ENCODE peak calls at places on chromosomes 1 and 21, in seven cellular contexts. H, J, N, D, X, E and K are unnamed samples.

GRCh38 chr1:186155594-186155993 is 219.5 kb downstream of the TPR start:
- DNase-seq in J (peak; percentile 82), X (peak; percentile 48), E (peak; percentile 26), N (no peak), H (no peak), D (no peak), K (peak; percentile 71)

GRCh38 chr1:46065405-46065804 is 67.0 kb downstream of the PIK3R3 start:
- DNase-seq in J (no peak), D (no peak), X (no peak), H (no peak), E (no peak), N (no peak), K (peak; percentile 10)

GRCh38 chr1:235996048-235996785 is 68.7 kb downstream of the NID1 start:
- DNase-seq in J (no peak), D (no peak), N (no peak), H (peak; percentile 66), E (no peak), X (no peak), K (no peak)

GRCh38 chr1:206588492-206588891 is 23.8 kb downstream of the EIF2D start:
- DNase-seq in E (no peak), J (peak; percentile 69), X (no peak), D (no peak), H (no peak), N (no peak), K (no peak)

GRCh38 chr1:233972563-233972950 is 68.1 kb downstream of the SLC35F3 start:
- DNase-seq in N (no peak), H (no peak), E (no peak), J (no peak), X (no peak), D (no peak), K (no peak)

GRCh38 chr1:158087320-158087927 is 93.3 kb upstream of the CD1D start:
- DNase-seq in N (peak; percentile 28), X (no peak), D (no peak), H (no peak), E (peak; percentile 72), J (peak; percentile 69), K (peak; percentile 76)

GRCh38 chr1:6582370-6582769 is 2.6 kb downstream of the ZBTB48 start:
- DNase-seq in N (no peak), E (no peak), D (no peak), X (no peak), H (no peak), J (no peak), K (no peak)

GRCh38 chr1:11898831-11899467 is 27.3 kb downstream of the KIAA2013 start:
- DNase-seq in E (no peak), H (no peak), D (no peak), X (no peak), N (peak; percentile 21), J (no peak), K (no peak)

GRCh38 chr1:154534263-154534844 is 24.1 kb downstream of the UBE2Q1 start:
- DNase-seq in E (peak; percentile 23), D (no peak), N (no peak), X (no peak), H (peak; percentile 45), J (peak; percentile 27), K (no peak)

GRCh38 chr1:58812926-58813325 is 29.1 kb upstream of the JUN start:
- DNase-seq in X (no peak), D (no peak), J (no peak), H (no peak), E (no peak), N (no peak), K (no peak)

GRCh38 chr1:171611306-171611705 is 10.7 kb upstream of the MYOCOS start:
- DNase-seq in H (no peak), N (no peak), X (no peak), E (no peak), J (peak; percentile 61), D (no peak), K (no peak)

GRCh38 chr1:180268556-180269044 is 38.5 kb downstream of the LHX4 start:
- DNase-seq in D (no peak), X (no peak), E (no peak), J (no peak), H (no peak), N (no peak), K (no peak)

GRCh38 chr1:65172936-65173335 is 24.9 kb downstream of the AK4 start:
- DNase-seq in H (no peak), J (no peak), E (no peak), N (no peak), X (no peak), D (no peak), K (peak; percentile 23)

GRCh38 chr1:242025681-242026080 is 26.8 kb upstream of the MAP1LC3C start:
- DNase-seq in H (no peak), D (no peak), J (no peak), E (no peak), X (no peak), N (no peak), K (no peak)

GRCh38 chr1:41294213-41294612 is 52.1 kb upstream of the SCMH1 start:
- DNase-seq in J (no peak), E (no peak), H (no peak), N (no peak), X (no peak), D (no peak), K (no peak)

GRCh38 chr21:24272527-24272938 is 1334.7 kb downstream of the MRPL39 start:
- DNase-seq in E (no peak), J (no peak), X (no peak), D (no peak), H (no peak), N (no peak), K (no peak)

GRCh38 chr1:54107131-54107530 is 45.7 kb downstream of the CDCP2 start:
- DNase-seq in H (no peak), J (peak; percentile 25), E (no peak), N (no peak), X (no peak), D (no peak), K (peak; percentile 48)

GRCh38 chr21:34075760-34076159 is 2.4 kb downstream of the MRPS6 start:
- DNase-seq in H (no peak), D (no peak), E (no peak), N (no peak), J (no peak), X (no peak), K (no peak)

GRCh38 chr1:207579436-207579799 is 65.5 kb upstream of the CR1L start:
- DNase-seq in J (peak; percentile 46), D (no peak), X (no peak), E (peak; percentile 31), N (peak; percentile 20), H (peak; percentile 34), K (peak; percentile 67)

GRCh38 chr1:241934181-241934815 is 23.3 kb upstream of the BECN2 start:
- DNase-seq in H (peak; percentile 53), N (no peak), X (no peak), J (peak; percentile 81), D (no peak), E (no peak), K (peak; percentile 53)

GRCh38 chr1:95089888-95090287 is 17.1 kb upstream of the ALG14 start:
- DNase-seq in J (no peak), X (no peak), N (no peak), H (no peak), E (no peak), D (no peak), K (no peak)

GRCh38 chr1:16612332-16613172 is 812 bp downstream of the NBPF1 start:
- DNase-seq in X (peak; percentile 56), H (no peak), N (peak; percentile 51), E (no peak), D (no peak), J (peak; percentile 96), K (peak; percentile 93)

GRCh38 chr1:106879538-106879937 is 176.9 kb upstream of the PRMT6 start:
- DNase-seq in J (no peak), D (no peak), E (no peak), N (no peak), H (peak; percentile 16), X (peak; percentile 2), K (no peak)

GRCh38 chr1:13450204-13450603 is 40.0 kb downstream of the PRAMEF20 start:
- DNase-seq in D (no peak), E (no peak), J (no peak), N (no peak), X (no peak), H (no peak), K (no peak)

GRCh38 chr1:30662291-30662840 is 61.0 kb downstream of the MATN1 start:
- DNase-seq in J (no peak), N (no peak), E (no peak), H (no peak), X (no peak), D (no peak), K (no peak)

GRCh38 chr1:175665628-175666027 is 77.8 kb downstream of the TNR start:
- DNase-seq in D (no peak), J (no peak), N (no peak), H (no peak), X (no peak), E (no peak), K (no peak)